ENCODE peak calls at places on chromosomes 3 and 15, in four cellular contexts. J, D, X and B are unnamed samples. For H3K9me3, the result is how much of the 10 kb centered on the place peaks cover.

GRCh38 chr15:43276563-43277200 is 10.0 kb upstream of the TGM5 start:
- DNase-seq in J (peak), D (no peak), X (no peak), B (no peak)

GRCh38 chr3:111917300-111917699 is 58.2 kb downstream of the PHLDB2 start:
- DNase-seq in J (no peak), D (peak), X (peak), B (no peak)

GRCh38 chr3:130457681-130458080 is 59.3 kb upstream of the COL6A6 start:
- DNase-seq in J (no peak), D (no peak), X (no peak), B (peak)

GRCh38 chr3:194481103-194481502 is 5.7 kb downstream of the ATP13A3 start:
- DNase-seq in J (no peak), D (no peak), X (no peak), B (peak)

GRCh38 chr15:34085746-34086145 is 15.9 kb downstream of the EMC7 start:
- DNase-seq in J (no peak), D (no peak), X (no peak), B (no peak)

GRCh38 chr3:72187131-72187530 is 402.2 kb upstream of the PROK2 start:
- DNase-seq in J (no peak), D (no peak), X (no peak), B (no peak)

GRCh38 chr3:11499144-11499543 is 144.6 kb downstream of the VGLL4 start:
- DNase-seq in J (no peak), D (peak), X (no peak), B (peak)

GRCh38 chr3:32843504-32844321 is 25.9 kb downstream of the TRIM71 start:
- DNase-seq in J (no peak), D (no peak), X (peak), B (no peak)

GRCh38 chr15:80081390-80081789 is 21.9 kb downstream of the ZFAND6 start:
- DNase-seq in J (no peak), D (no peak), X (no peak), B (no peak)

GRCh38 chr3:48847053-48847585 is 555 bp downstream of the PRKAR2A start:
- DNase-seq in J (peak), D (peak), X (peak), B (peak)

GRCh38 chr15:33131880-33132279 is 62.6 kb downstream of the FMN1 start:
- DNase-seq in J (no peak), D (peak), X (no peak), B (no peak)

GRCh38 chr3:29384640-29385039 is 103.8 kb downstream of the RBMS3 start:
- DNase-seq in J (no peak), D (no peak), X (no peak), B (peak)

GRCh38 chr3:48409291-48410201 is 20.3 kb downstream of the PLXNB1 start:
- DNase-seq in J (peak), D (no peak), X (no peak), B (no peak)

GRCh38 chr15:28900041-28900891 is 14.5 kb downstream of the APBA2 start:
- DNase-seq in J (no peak), D (no peak), X (no peak), B (no peak)

DNA sequence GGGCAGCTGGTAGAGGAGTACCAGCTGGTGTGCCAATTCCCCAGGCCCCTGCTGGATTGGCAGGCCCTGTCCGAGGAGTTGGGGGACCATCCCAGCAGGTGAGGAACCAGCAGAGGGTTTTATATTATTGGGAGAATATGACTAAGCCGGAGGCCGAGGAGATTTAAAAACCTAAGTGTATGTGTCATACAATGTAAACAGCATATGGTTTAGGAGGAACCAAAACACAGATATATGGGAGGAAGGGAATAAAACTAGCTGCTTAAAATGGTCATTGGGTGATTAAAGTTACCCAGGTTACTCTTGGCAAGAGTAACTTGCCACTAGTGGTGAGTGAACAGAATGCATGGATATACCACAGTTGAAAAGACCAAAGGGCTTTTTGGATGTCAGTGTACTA is 22.1 kb downstream of the SNRPN start:
- DNase-seq in J (no peak), D (no peak), X (no peak), B (no peak)
- H3K9me3 ChIP-seq in J (half or more), D (under half), X (under half), B (under half)

GRCh38 chr3:196218155-196218712 is 1.9 kb downstream of the SLC51A start:
- DNase-seq in J (no peak), D (no peak), X (no peak), B (no peak)
- H3K4me3 ChIP-seq in J (no peak), D (no peak), X (no peak), B (no peak)

GRCh38 chr3:46271910-46272309 is 29.6 kb downstream of the CCR3 start:
- DNase-seq in J (no peak), D (no peak), X (no peak), B (no peak)
- H3K9me3 ChIP-seq in J (under half), D (under half), X (under half), B (under half)

DNA sequence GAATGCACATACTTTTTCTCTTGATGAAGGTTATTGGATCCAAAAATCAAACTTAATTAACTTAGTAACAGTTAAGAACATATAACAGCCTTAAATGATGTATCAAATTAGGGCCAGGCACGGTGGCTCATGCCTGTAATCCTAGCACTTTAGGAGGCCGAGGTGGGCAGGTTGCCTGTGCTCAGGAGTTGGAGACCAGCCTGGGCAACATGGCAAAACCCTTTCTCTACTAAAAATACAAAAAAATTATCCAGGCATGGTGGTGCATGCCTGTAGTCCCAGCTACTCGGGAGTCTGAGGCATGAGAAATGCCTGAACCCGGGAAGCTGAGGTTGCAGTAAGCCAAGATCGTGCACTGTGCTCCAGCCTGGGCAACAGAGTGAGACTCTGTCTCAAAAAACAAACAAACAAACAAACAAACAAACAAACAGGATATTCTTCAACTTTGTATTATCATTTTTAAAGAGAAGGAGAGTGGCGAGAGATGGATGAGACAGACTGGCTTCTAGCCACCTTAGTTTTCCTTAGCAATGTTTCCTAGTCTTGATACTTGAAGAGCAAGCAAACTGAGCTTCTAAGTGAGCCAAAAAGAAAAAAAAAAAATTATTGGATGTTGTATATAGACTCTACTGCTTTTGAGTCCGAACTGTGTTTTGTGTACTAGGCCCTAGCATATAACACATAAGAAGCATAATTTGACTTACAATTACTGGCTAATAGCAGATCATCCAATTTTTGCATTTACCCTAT is 13.8 kb downstream of the SPRED1 start:
- DNase-seq in J (no peak), D (no peak), X (no peak), B (peak)
- H3K4me3 ChIP-seq in J (no peak), D (no peak), X (no peak), B (peak)

GRCh38 chr3:147886889-147887288 is 477.7 kb downstream of the ZIC1 start:
- DNase-seq in J (no peak), D (no peak), X (no peak), B (no peak)

GRCh38 chr3:147887797-147888196 is 478.6 kb downstream of the ZIC1 start:
- DNase-seq in J (no peak), D (no peak), X (no peak), B (no peak)

GRCh38 chr3:147881933-147882332 is 472.8 kb downstream of the ZIC1 start:
- DNase-seq in J (no peak), D (no peak), X (no peak), B (no peak)
- H3K9me3 ChIP-seq in J (under half), D (under half), X (under half), B (half or more)

GRCh38 chr15:60703196-60703933 is 224.4 kb upstream of the ICE2 start:
- DNase-seq in J (no peak), D (no peak), X (no peak), B (no peak)
- H3K4me3 ChIP-seq in J (no peak), D (no peak), X (no peak), B (no peak)

GRCh38 chr15:20352241-20353200 is 189.1 kb downstream of the GOLGA6L6 start:
- DNase-seq in J (no peak), D (no peak), X (no peak), B (no peak)
- H3K9me3 ChIP-seq in J (under half), D (half or more), X (under half), B (under half)